ENCODE peak calls at places on chromosomes 16 and 17, in ten cellular contexts. A is mammary epithelial cell, B is cardiac fibroblast, U is left lung, N is GM06990, E is spleen, L is OCI-LY7, V is tibial nerve, H is NB4, S is right atrium auricular region. F is an unnamed sample.

GRCh38 chr16:58847902-58848661 is 114.0 kb upstream of the GOT2 start:
- DNase-seq in A (no peak), B (no peak), U (no peak), N (no peak), E (no peak), L (no peak), V (no peak), H (peak; percentile 17), S (no peak), F (no peak)

GRCh38 chr17:39225308-39225973 is at the start of gene STAC2:
- DNase-seq in A (no peak), B (no peak), U (no peak), N (no peak), E (peak; percentile 77), L (no peak), V (no peak), H (no peak), S (no peak), F (peak; percentile 54)

GRCh38 chr17:57614742-57615141 is 130.4 kb downstream of the CCDC182 start:
- DNase-seq in A (no peak), B (no peak), U (no peak), N (no peak), E (no peak), L (no peak), V (no peak), H (no peak), S (no peak), F (no peak)

GRCh38 chr17:9226794-9227135 is 205.5 kb downstream of the NTN1 start:
- DNase-seq in A (peak; percentile 57), B (no peak), U (no peak), N (peak; percentile 54), E (peak; percentile 82), L (no peak), V (no peak), H (no peak), S (no peak), F (no peak)

GRCh38 chr17:2894782-2895181 is 98.5 kb downstream of the RAP1GAP2 start:
- DNase-seq in A (no peak), B (no peak), U (no peak), N (no peak), E (no peak), L (no peak), V (no peak), H (no peak), S (no peak), F (no peak)

GRCh38 chr16:85662036-85662812 is 26.5 kb downstream of the GINS2 start:
- DNase-seq in A (no peak), B (no peak), U (no peak), N (no peak), E (peak; percentile 46), L (no peak), V (no peak), H (no peak), S (no peak), F (no peak)

GRCh38 chr17:51251010-51251409 is 8.8 kb downstream of the MBTD1 start:
- DNase-seq in A (no peak), B (peak; percentile 32), U (no peak), N (no peak), E (no peak), L (no peak), V (no peak), H (no peak), S (no peak), F (no peak)

GRCh38 chr16:3518983-3519343 is 18.2 kb downstream of the CLUAP1 start:
- DNase-seq in A (no peak), B (no peak), U (no peak), N (no peak), E (no peak), L (no peak), V (no peak), H (no peak), S (no peak), F (no peak)

GRCh38 chr16:3904875-3905274 is 24.4 kb upstream of the CREBBP start:
- DNase-seq in A (no peak), B (no peak), U (no peak), N (no peak), E (peak; percentile 15), L (no peak), V (no peak), H (no peak), S (no peak), F (no peak)

DNA sequence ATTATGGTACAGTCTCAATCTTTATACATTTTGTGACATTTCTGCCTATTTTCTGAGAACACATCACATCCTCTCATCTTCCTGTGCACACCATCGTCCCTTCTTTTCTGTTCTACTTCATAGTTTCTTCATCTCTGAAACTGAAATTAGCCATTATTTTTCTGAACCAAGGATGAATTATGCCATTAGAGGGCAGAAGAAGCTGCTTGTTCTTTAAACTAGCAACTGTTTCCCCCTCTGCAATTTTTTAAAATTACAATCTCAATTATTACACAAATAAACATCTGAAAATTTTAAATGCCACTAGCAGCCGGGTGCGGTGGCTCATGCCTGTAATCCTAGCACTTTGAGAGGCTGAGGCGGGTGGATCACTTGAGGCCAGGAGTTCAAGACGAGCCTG is 41.3 kb downstream of the RBBP6 start:
- DNase-seq in A (peak; percentile 6), B (peak; percentile 67), U (no peak), N (no peak), E (no peak), L (no peak), V (no peak), H (no peak), S (no peak), F (no peak)
- TF ChIP-seq CTCF in A (peak; percentile 15), B (peak; percentile 55), U (no peak), N (peak; percentile 25), E (no peak), L (peak; percentile 46), V (no peak), H (no peak), S (peak; percentile 57), F (no peak)

DNA sequence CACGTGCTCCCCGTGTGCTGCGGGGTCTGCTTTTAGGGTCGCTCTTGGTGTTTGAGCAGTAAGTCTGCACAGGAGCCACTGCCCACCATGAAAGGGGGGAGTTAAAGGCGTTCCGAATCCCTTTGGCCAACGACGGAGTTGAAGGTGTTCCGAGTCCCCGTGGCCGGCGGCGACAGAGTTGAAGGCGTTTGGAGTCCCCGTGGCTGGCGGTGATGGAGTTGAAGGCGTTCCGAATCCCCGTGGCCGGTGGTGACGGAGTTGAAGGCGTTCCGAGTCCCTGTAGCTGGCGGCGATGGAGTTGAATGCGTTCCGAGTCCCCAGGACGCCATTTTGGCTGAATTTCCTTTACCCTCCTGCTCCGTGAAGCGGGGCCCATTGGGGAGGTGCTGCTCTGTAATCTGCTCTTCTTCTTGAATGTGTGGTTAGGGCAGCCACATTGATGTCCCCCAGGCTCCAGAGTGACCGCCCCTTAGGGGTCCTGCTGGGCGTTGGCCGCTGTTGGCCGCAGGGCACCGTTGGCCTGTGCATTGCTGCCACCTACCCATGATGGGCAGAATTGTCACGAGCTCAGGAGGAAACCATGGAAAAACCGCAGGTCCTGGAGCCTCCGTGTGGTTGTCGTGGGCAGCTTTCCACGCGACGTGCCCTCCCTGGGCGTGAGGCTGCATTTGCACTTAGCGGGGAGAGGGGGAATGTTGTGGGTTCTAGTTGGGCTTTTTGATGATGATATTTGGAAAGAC is 73.7 kb upstream of the ZNF750 start:
- DNase-seq in A (no peak), B (no peak), U (no peak), N (no peak), E (no peak), L (no peak), V (no peak), H (peak; percentile 23), S (no peak), F (no peak)
- TF ChIP-seq CTCF in A (peak; percentile 8), B (no peak), U (peak; percentile 5), N (no peak), E (no peak), L (no peak), V (peak; percentile 8), H (peak; percentile 26), S (peak; percentile 37), F (no peak)

GRCh38 chr17:10879110-10879509 is 41.2 kb upstream of the PIRT start:
- DNase-seq in A (no peak), B (peak; percentile 2), U (no peak), N (no peak), E (no peak), L (peak; percentile 7), V (no peak), H (peak; percentile 55), S (no peak), F (no peak)
- TF ChIP-seq CTCF in A (no peak), B (peak; percentile 12), U (no peak), N (peak; percentile 22), E (no peak), L (peak; percentile 41), V (peak; percentile 11), H (peak; percentile 44), S (peak; percentile 60), F (no peak)

DNA sequence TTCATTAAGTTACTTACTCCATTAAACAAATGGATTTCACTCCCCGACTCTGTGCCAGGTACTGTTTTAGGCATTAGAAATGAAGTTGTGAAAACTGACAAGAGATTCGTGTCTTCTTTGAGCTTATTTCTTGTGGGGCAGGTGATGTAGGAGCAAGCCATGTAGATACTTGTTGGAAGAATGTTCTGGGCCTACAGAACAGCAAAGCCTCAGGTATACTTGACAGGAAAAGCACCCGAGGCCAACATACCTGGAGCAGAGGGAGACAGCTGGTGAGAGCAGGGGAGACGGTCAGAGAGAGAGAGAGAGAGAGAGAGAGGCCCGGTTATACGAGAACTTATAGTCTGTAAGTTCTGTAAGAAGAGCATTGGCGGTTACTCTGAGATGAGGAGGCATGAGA is 110.8 kb downstream of the FTO start:
- DNase-seq in A (no peak), B (no peak), U (no peak), N (no peak), E (no peak), L (no peak), V (no peak), H (no peak), S (no peak), F (no peak)
- TF ChIP-seq CTCF in A (no peak), B (no peak), U (no peak), N (no peak), E (no peak), L (no peak), V (no peak), H (no peak), S (no peak), F (no peak)

DNA sequence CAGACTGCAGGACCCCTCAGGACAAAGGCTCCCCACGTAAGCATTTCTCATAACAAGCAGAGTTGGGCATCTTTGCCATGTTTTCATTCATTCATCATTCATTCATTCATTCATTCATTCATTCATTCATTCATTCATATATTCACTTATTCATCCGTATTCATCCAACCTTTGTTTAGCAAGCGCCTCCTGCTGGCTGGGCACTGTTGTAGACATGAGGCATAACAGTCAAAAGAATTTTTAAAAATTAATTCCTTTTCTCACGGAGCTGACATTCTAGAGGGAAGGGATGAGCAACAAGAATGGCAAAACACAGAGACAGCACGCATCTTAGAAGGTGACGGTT is 351.7 kb upstream of the TNRC6C start:
- DNase-seq in A (no peak), B (no peak), U (no peak), N (no peak), E (no peak), L (no peak), V (no peak), H (no peak), S (no peak), F (no peak)
- TF ChIP-seq CTCF in A (no peak), B (no peak), U (no peak), N (peak; percentile 44), E (no peak), L (peak; percentile 72), V (no peak), H (peak; percentile 26), S (no peak), F (no peak)